ENCODE peak calls at places on chromosomes 5 and 9, in ten cellular contexts. One of them, this sample, is unnamed.
A peak's percentile ranks its signal among the peaks of the same experiment; 100 is the strongest.

GRCh38 chr9:37996050-37996811 is 72.8 kb downstream of the SHB start:
- DNase-seq in mammary epithelial cell: no peak
- DNase-seq in uterus: no peak
- DNase-seq in sigmoid colon: no peak
- DNase-seq in left ventricle myocardium inferior: no peak
- DNase-seq in mesendoderm: no peak
- DNase-seq in suprapubic skin: no peak
- DNase-seq in thyroid gland: no peak
- DNase-seq in heart right ventricle: no peak
- DNase-seq in neuronal stem cell: no peak
- DNase-seq in this sample: no peak

GRCh38 chr5:285991-286557 is 14.6 kb downstream of the PDCD6 start:
- DNase-seq in mammary epithelial cell: no peak
- DNase-seq in uterus: no peak
- DNase-seq in sigmoid colon: peak; percentile 55
- DNase-seq in left ventricle myocardium inferior: no peak
- DNase-seq in mesendoderm: no peak
- DNase-seq in suprapubic skin: no peak
- DNase-seq in thyroid gland: no peak
- DNase-seq in heart right ventricle: no peak
- DNase-seq in neuronal stem cell: no peak
- DNase-seq in this sample: no peak

GRCh38 chr9:106110483-106110882 is 416.1 kb downstream of the TMEM38B start:
- DNase-seq in mammary epithelial cell: peak; percentile 83
- DNase-seq in uterus: no peak
- DNase-seq in sigmoid colon: no peak
- DNase-seq in left ventricle myocardium inferior: no peak
- DNase-seq in mesendoderm: no peak
- DNase-seq in suprapubic skin: no peak
- DNase-seq in thyroid gland: no peak
- DNase-seq in heart right ventricle: no peak
- DNase-seq in neuronal stem cell: no peak
- DNase-seq in this sample: no peak

GRCh38 chr9:135507104-135508035 is 6.9 kb downstream of the MRPS2 start:
- DNase-seq in mammary epithelial cell: no peak
- DNase-seq in uterus: no peak
- DNase-seq in sigmoid colon: peak; percentile 52
- DNase-seq in left ventricle myocardium inferior: no peak
- DNase-seq in mesendoderm: no peak
- DNase-seq in suprapubic skin: peak; percentile 40
- DNase-seq in thyroid gland: no peak
- DNase-seq in heart right ventricle: no peak
- DNase-seq in neuronal stem cell: no peak
- DNase-seq in this sample: no peak

GRCh38 chr5:67287795-67288194 is 91.2 kb upstream of the CD180 start:
- DNase-seq in mammary epithelial cell: no peak
- DNase-seq in uterus: no peak
- DNase-seq in sigmoid colon: no peak
- DNase-seq in left ventricle myocardium inferior: no peak
- DNase-seq in mesendoderm: no peak
- DNase-seq in suprapubic skin: no peak
- DNase-seq in thyroid gland: no peak
- DNase-seq in heart right ventricle: no peak
- DNase-seq in neuronal stem cell: no peak
- DNase-seq in this sample: no peak

GRCh38 chr5:45038366-45038987 is 229.7 kb downstream of the MRPS30 start:
- DNase-seq in mammary epithelial cell: no peak
- DNase-seq in uterus: no peak
- DNase-seq in sigmoid colon: no peak
- DNase-seq in left ventricle myocardium inferior: no peak
- DNase-seq in mesendoderm: peak; percentile 65
- DNase-seq in suprapubic skin: no peak
- DNase-seq in thyroid gland: no peak
- DNase-seq in heart right ventricle: no peak
- DNase-seq in neuronal stem cell: peak; percentile 45
- DNase-seq in this sample: no peak

GRCh38 chr5:34001231-34001935 is 6.5 kb downstream of the AMACR start:
- DNase-seq in mammary epithelial cell: no peak
- DNase-seq in uterus: no peak
- DNase-seq in sigmoid colon: peak; percentile 85
- DNase-seq in left ventricle myocardium inferior: no peak
- DNase-seq in mesendoderm: peak; percentile 57
- DNase-seq in suprapubic skin: no peak
- DNase-seq in thyroid gland: no peak
- DNase-seq in heart right ventricle: no peak
- DNase-seq in neuronal stem cell: no peak
- DNase-seq in this sample: no peak

GRCh38 chr9:129141066-129142041 is 30.1 kb downstream of the PTPA start:
- DNase-seq in mammary epithelial cell: peak; percentile 69
- DNase-seq in uterus: peak; percentile 84
- DNase-seq in sigmoid colon: peak; percentile 93
- DNase-seq in left ventricle myocardium inferior: peak; percentile 69
- DNase-seq in mesendoderm: no peak
- DNase-seq in suprapubic skin: no peak
- DNase-seq in thyroid gland: peak; percentile 48
- DNase-seq in heart right ventricle: peak; percentile 94
- DNase-seq in neuronal stem cell: no peak
- DNase-seq in this sample: no peak

GRCh38 chr9:95012902-95013301 is 286.4 kb downstream of the AOPEP start:
- DNase-seq in mammary epithelial cell: no peak
- DNase-seq in uterus: no peak
- DNase-seq in sigmoid colon: no peak
- DNase-seq in left ventricle myocardium inferior: no peak
- DNase-seq in mesendoderm: no peak
- DNase-seq in suprapubic skin: no peak
- DNase-seq in thyroid gland: no peak
- DNase-seq in heart right ventricle: no peak
- DNase-seq in neuronal stem cell: no peak
- DNase-seq in this sample: no peak

GRCh38 chr9:108836771-108837170 is 19.0 kb downstream of the ACTL7B start:
- DNase-seq in mammary epithelial cell: peak; percentile 75
- DNase-seq in uterus: no peak
- DNase-seq in sigmoid colon: no peak
- DNase-seq in left ventricle myocardium inferior: no peak
- DNase-seq in mesendoderm: no peak
- DNase-seq in suprapubic skin: no peak
- DNase-seq in thyroid gland: peak; percentile 49
- DNase-seq in heart right ventricle: no peak
- DNase-seq in neuronal stem cell: no peak
- DNase-seq in this sample: no peak

DNA sequence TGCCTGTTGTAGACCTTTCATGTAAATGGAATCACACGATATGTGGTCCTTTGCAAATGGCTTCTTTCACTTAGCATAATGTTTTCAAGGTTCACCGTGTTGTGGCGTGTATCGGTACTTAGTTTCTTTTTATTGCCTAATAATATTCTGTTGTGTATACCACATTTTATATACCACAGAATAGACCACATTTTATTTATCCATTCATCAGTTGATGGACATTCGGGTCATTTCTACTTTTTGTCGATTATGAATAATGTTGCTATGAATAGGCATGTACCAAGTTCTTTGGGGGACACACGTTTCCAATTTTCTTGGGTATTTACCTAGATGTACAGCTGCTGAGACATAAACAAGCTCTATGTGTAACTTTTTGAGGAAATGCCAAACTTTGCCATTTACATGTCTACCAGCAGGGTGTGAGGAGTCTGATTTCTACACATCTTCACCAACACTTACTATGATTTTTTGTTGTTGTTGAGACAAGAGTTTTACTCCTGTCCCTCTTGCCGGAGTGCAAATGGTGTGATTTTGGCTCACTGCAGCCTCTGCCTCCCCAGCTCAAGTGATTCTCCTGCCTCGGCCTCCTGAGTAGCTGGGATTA is 144.7 kb downstream of the RGS3 start:
- DNase-seq in mammary epithelial cell: no peak
- DNase-seq in uterus: no peak
- DNase-seq in sigmoid colon: no peak
- DNase-seq in left ventricle myocardium inferior: no peak
- DNase-seq in mesendoderm: no peak
- DNase-seq in suprapubic skin: no peak
- DNase-seq in thyroid gland: no peak
- DNase-seq in heart right ventricle: no peak
- DNase-seq in neuronal stem cell: no peak
- DNase-seq in this sample: no peak
- H3K4me1 ChIP-seq in mammary epithelial cell: peaks cover 7% of the 10 kb centered on the region
- H3K4me1 ChIP-seq in uterus: peaks cover 5% of the 10 kb centered on the region
- H3K4me1 ChIP-seq in sigmoid colon: peaks cover 13% of the 10 kb centered on the region
- H3K4me1 ChIP-seq in left ventricle myocardium inferior: peaks cover 47% of the 10 kb centered on the region
- H3K4me1 ChIP-seq in mesendoderm: peaks cover 10% of the 10 kb centered on the region
- H3K4me1 ChIP-seq in suprapubic skin: peaks cover 13% of the 10 kb centered on the region
- H3K4me1 ChIP-seq in thyroid gland: peaks cover 17% of the 10 kb centered on the region
- H3K4me1 ChIP-seq in heart right ventricle: peaks cover 35% of the 10 kb centered on the region
- H3K4me1 ChIP-seq in neuronal stem cell: peaks cover 15% of the 10 kb centered on the region
- H3K4me1 ChIP-seq in this sample: no peaks in the 10 kb centered on the region

GRCh38 chr9:137299938-137300337 is 2.1 kb downstream of the NRARP start:
- DNase-seq in mammary epithelial cell: no peak
- DNase-seq in uterus: no peak
- DNase-seq in sigmoid colon: no peak
- DNase-seq in left ventricle myocardium inferior: peak; percentile 23
- DNase-seq in mesendoderm: no peak
- DNase-seq in suprapubic skin: no peak
- DNase-seq in thyroid gland: peak; percentile 65
- DNase-seq in heart right ventricle: peak; percentile 64
- DNase-seq in neuronal stem cell: no peak
- DNase-seq in this sample: no peak
- H3K27ac ChIP-seq in mammary epithelial cell: no peak overlapping the region
- H3K27ac ChIP-seq in uterus: peak overlapping the region; percentile 35
- H3K27ac ChIP-seq in sigmoid colon: peak overlapping the region; percentile 64
- H3K27ac ChIP-seq in left ventricle myocardium inferior: peak overlapping the region; percentile 92
- H3K27ac ChIP-seq in mesendoderm: no peak overlapping the region
- H3K27ac ChIP-seq in suprapubic skin: peak overlapping the region; percentile 69
- H3K27ac ChIP-seq in thyroid gland: peak overlapping the region; percentile 11
- H3K27ac ChIP-seq in heart right ventricle: peak overlapping the region; percentile 91
- H3K27ac ChIP-seq in neuronal stem cell: no peak overlapping the region
- H3K27ac ChIP-seq in this sample: no peak overlapping the region

GRCh38 chr5:159058928-159059636 is 40.6 kb downstream of the EBF1 start:
- DNase-seq in mammary epithelial cell: no peak
- DNase-seq in uterus: no peak
- DNase-seq in sigmoid colon: no peak
- DNase-seq in left ventricle myocardium inferior: no peak
- DNase-seq in mesendoderm: no peak
- DNase-seq in suprapubic skin: no peak
- DNase-seq in thyroid gland: no peak
- DNase-seq in heart right ventricle: no peak
- DNase-seq in neuronal stem cell: no peak
- DNase-seq in this sample: no peak
- H3K4me1 ChIP-seq in mammary epithelial cell: no peaks in the 10 kb centered on the region
- H3K4me1 ChIP-seq in uterus: no peaks in the 10 kb centered on the region
- H3K4me1 ChIP-seq in sigmoid colon: no peaks in the 10 kb centered on the region
- H3K4me1 ChIP-seq in left ventricle myocardium inferior: peaks cover 55% of the 10 kb centered on the region
- H3K4me1 ChIP-seq in mesendoderm: no peaks in the 10 kb centered on the region
- H3K4me1 ChIP-seq in suprapubic skin: peaks cover 16% of the 10 kb centered on the region
- H3K4me1 ChIP-seq in thyroid gland: no peaks in the 10 kb centered on the region
- H3K4me1 ChIP-seq in heart right ventricle: peaks cover 24% of the 10 kb centered on the region
- H3K4me1 ChIP-seq in neuronal stem cell: peaks cover 12% of the 10 kb centered on the region
- H3K4me1 ChIP-seq in this sample: no peaks in the 10 kb centered on the region

GRCh38 chr5:149750596-149750995 is 20.5 kb downstream of the PPARGC1B start:
- DNase-seq in mammary epithelial cell: no peak
- DNase-seq in uterus: no peak
- DNase-seq in sigmoid colon: no peak
- DNase-seq in left ventricle myocardium inferior: no peak
- DNase-seq in mesendoderm: no peak
- DNase-seq in suprapubic skin: no peak
- DNase-seq in thyroid gland: no peak
- DNase-seq in heart right ventricle: no peak
- DNase-seq in neuronal stem cell: no peak
- DNase-seq in this sample: no peak

GRCh38 chr5:149748471-149749094 is 18.5 kb downstream of the PPARGC1B start:
- DNase-seq in mammary epithelial cell: no peak
- DNase-seq in uterus: no peak
- DNase-seq in sigmoid colon: no peak
- DNase-seq in left ventricle myocardium inferior: no peak
- DNase-seq in mesendoderm: no peak
- DNase-seq in suprapubic skin: no peak
- DNase-seq in thyroid gland: no peak
- DNase-seq in heart right ventricle: no peak
- DNase-seq in neuronal stem cell: no peak
- DNase-seq in this sample: no peak

GRCh38 chr5:149747833-149748366 is 17.8 kb downstream of the PPARGC1B start:
- DNase-seq in mammary epithelial cell: peak; percentile 45
- DNase-seq in uterus: no peak
- DNase-seq in sigmoid colon: peak; percentile 42
- DNase-seq in left ventricle myocardium inferior: no peak
- DNase-seq in mesendoderm: no peak
- DNase-seq in suprapubic skin: no peak
- DNase-seq in thyroid gland: no peak
- DNase-seq in heart right ventricle: no peak
- DNase-seq in neuronal stem cell: no peak
- DNase-seq in this sample: no peak

GRCh38 chr5:149747141-149747832 is 17.2 kb downstream of the PPARGC1B start:
- DNase-seq in mammary epithelial cell: peak; percentile 53
- DNase-seq in uterus: no peak
- DNase-seq in sigmoid colon: peak; percentile 64
- DNase-seq in left ventricle myocardium inferior: no peak
- DNase-seq in mesendoderm: no peak
- DNase-seq in suprapubic skin: peak; percentile 68
- DNase-seq in thyroid gland: peak; percentile 70
- DNase-seq in heart right ventricle: no peak
- DNase-seq in neuronal stem cell: no peak
- DNase-seq in this sample: no peak

DNA sequence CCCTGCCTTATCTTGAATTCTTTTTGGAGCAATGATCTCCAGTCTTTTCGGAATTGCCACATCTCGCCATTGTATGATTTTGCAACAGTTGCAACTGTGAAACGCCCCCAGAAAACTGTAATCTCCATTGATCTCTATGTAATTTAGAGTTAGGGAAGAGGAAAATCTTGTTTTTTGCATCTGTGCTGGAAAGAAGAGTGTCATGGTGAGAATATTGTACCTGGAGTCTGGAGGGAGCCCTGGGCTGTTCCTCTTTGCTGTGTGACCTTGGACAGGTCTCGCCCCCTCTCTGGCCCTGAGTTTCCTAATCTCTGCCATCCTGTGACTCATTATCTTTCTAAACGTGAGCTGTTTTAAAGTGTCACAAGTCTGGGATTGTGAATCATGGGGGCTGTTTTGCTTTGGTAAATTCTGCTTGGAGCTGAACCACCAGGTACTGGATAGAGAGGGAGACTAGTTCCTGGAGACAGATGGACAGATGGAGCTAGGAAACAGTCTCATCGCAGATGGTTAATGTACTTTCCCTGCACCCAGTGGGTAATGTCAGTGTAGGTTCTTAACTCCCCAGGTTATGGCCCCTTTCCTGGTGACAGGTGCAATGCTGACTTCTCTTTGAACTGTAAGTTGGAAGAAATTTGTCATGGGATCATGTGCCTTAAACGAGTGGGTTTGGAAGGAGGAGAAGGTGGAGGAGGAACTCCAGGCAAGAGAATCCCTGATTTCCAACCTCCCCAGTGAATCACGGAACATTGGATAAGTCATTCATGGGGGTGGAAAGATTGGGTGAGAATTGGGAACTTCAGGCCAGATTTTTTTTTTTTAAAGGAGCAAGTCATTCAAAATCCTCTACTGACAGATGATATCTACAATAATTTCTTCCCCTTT is 19.6 kb downstream of the PPARGC1B start:
- DNase-seq in mammary epithelial cell: peak; percentile 48
- DNase-seq in uterus: no peak
- DNase-seq in sigmoid colon: no peak
- DNase-seq in left ventricle myocardium inferior: no peak
- DNase-seq in mesendoderm: no peak
- DNase-seq in suprapubic skin: no peak
- DNase-seq in thyroid gland: no peak
- DNase-seq in heart right ventricle: no peak
- DNase-seq in neuronal stem cell: no peak
- DNase-seq in this sample: no peak
- H3K27ac ChIP-seq in mammary epithelial cell: no peak overlapping the region
- H3K27ac ChIP-seq in uterus: peak overlapping the region; percentile 10
- H3K27ac ChIP-seq in sigmoid colon: peak overlapping the region; percentile 33
- H3K27ac ChIP-seq in left ventricle myocardium inferior: peak overlapping the region; percentile 63
- H3K27ac ChIP-seq in mesendoderm: no peak overlapping the region
- H3K27ac ChIP-seq in suprapubic skin: no peak overlapping the region
- H3K27ac ChIP-seq in thyroid gland: no peak overlapping the region
- H3K27ac ChIP-seq in heart right ventricle: peak overlapping the region; percentile 8
- H3K27ac ChIP-seq in neuronal stem cell: no peak overlapping the region
- H3K27ac ChIP-seq in this sample: no peak overlapping the region

This sample was measured in effector memory CD4-positive, alpha-beta T cell.